ENCODE peak calls at places on chromosomes 11 and 22, in nine cellular contexts. Y is psoas muscle; V is C1 segment of cervical spinal cord; E is GM23338; R is mucosa of gallbladder; S is T-helper 1 cell; B is stimulated activated effector memory CD8-positive, alpha-beta T cell treated with anti-CD3 and anti-CD28 coated beads, Interleukin-12 subunit alpha, Interleukin-12 subunit beta, amount 100 ng/mL, for 72 hours; D is hippocampal formation; P is endothelial cell. G is an unnamed sample.

GRCh38 chr11:94780432-94780831 is 12.3 kb downstream of the AMOTL1 start:
- DNase-seq in P (no peak), B (no peak), E (no peak), Y (no peak), V (no peak), D (no peak), S (no peak), R (no peak), G (no peak)

GRCh38 chr22:44116331-44116730 is 64.4 kb upstream of the PARVG start:
- DNase-seq in R (no peak), P (no peak), E (no peak), V (no peak), S (no peak), Y (no peak), B (no peak), D (no peak), G (no peak)

GRCh38 chr11:120019191-120019590 is 118.7 kb downstream of the TRIM29 start:
- DNase-seq in P (no peak), S (no peak), D (no peak), R (no peak), V (no peak), Y (no peak), B (no peak), E (no peak), G (no peak)

GRCh38 chr11:74685905-74686304 is 45.3 kb downstream of the CHRDL2 start:
- DNase-seq in S (no peak), P (no peak), Y (no peak), R (peak), E (no peak), V (peak), B (no peak), D (peak), G (no peak)

GRCh38 chr11:4544891-4545290 is at the start of gene OR52M1:
- DNase-seq in R (no peak), S (no peak), P (no peak), V (no peak), E (no peak), Y (no peak), B (no peak), D (no peak), G (no peak)

GRCh38 chr11:60970369-60970774 is 1.1 kb upstream of the CD6 start:
- DNase-seq in Y (peak), R (peak), S (peak), D (peak), V (no peak), P (peak), B (peak), E (peak), G (peak)

GRCh38 chr22:47775686-47776085 is 1013.2 kb downstream of the TBC1D22A start:
- DNase-seq in E (no peak), V (no peak), S (no peak), B (no peak), R (peak), P (no peak), D (no peak), Y (no peak), G (no peak)

GRCh38 chr11:6608011-6608410 is 4.0 kb downstream of the TAF10 start:
- DNase-seq in B (peak), D (no peak), S (no peak), P (no peak), E (no peak), Y (no peak), V (no peak), R (peak), G (no peak)

GRCh38 chr22:28369849-28370248 is 309.8 kb downstream of the TTC28 start:
- DNase-seq in S (no peak), V (no peak), Y (no peak), R (no peak), E (peak), D (no peak), P (no peak), B (no peak), G (no peak)

GRCh38 chr11:78408619-78409018 is 9.0 kb downstream of the GAB2 start:
- DNase-seq in S (no peak), D (no peak), P (no peak), Y (no peak), V (no peak), E (no peak), R (no peak), B (no peak), G (no peak)

GRCh38 chr11:60866911-60867870 is at the start of gene ZP1:
- DNase-seq in V (no peak), E (no peak), D (no peak), Y (no peak), S (no peak), P (no peak), B (no peak), R (no peak), G (no peak)

GRCh38 chr11:76769645-76770586 is 13.2 kb upstream of the TSKU start:
- DNase-seq in Y (no peak), S (no peak), D (no peak), V (no peak), E (no peak), B (no peak), P (no peak), R (peak), G (peak)